ENCODE peak calls at places on chromosomes 3 and 15, in five cellular contexts. A is CD4-positive, CD25-positive, alpha-beta regulatory T cell; Q is HFFc6; L is cardiac fibroblast; E is activated T-cell treated with anti-CD3 and anti-CD28 coated beads, Interleukin-2, amount 50 U/mL, for 24 hours. J is an unnamed sample.

GRCh38 chr15:70219256-70219919 is 121.7 kb upstream of the TLE3 start:
- DNase-seq in A (no peak), Q (no peak), L (no peak), E (no peak), J (no peak)

GRCh38 chr3:198021320-198021719 is 61.3 kb downstream of the LMLN start:
- DNase-seq in A (no peak), Q (no peak), L (no peak), E (no peak), J (no peak)

GRCh38 chr3:47577583-47578118 is 1.0 kb downstream of the CSPG5 start:
- DNase-seq in A (no peak), Q (no peak), L (no peak), E (peak), J (no peak)

GRCh38 chr3:13932578-13933295 is 52.9 kb upstream of the WNT7A start:
- DNase-seq in A (peak), Q (no peak), L (no peak), E (peak), J (no peak)

GRCh38 chr15:48191574-48192225 is at the start of gene CTXN2:
- DNase-seq in A (no peak), Q (no peak), L (no peak), E (no peak), J (no peak)

GRCh38 chr15:58484794-58485600 is 53.2 kb downstream of the LIPC start:
- DNase-seq in A (peak), Q (no peak), L (no peak), E (no peak), J (no peak)

GRCh38 chr3:177498037-177498857 is 301.0 kb upstream of the TBL1XR1 start:
- DNase-seq in A (no peak), Q (no peak), L (peak), E (no peak), J (no peak)

GRCh38 chr3:110933786-110934415 is 137.7 kb upstream of the NECTIN3 start:
- DNase-seq in A (no peak), Q (peak), L (peak), E (no peak), J (no peak)

GRCh38 chr3:133054572-133054971 is 16.4 kb downstream of the TMEM108 start:
- DNase-seq in A (no peak), Q (no peak), L (no peak), E (no peak), J (no peak)

GRCh38 chr3:193240850-193241706 is at the start of gene PLAAT1:
- DNase-seq in A (no peak), Q (no peak), L (peak), E (peak), J (no peak)

GRCh38 chr15:67143646-67144045 is 78.2 kb downstream of the SMAD3 start:
- DNase-seq in A (no peak), Q (no peak), L (no peak), E (peak), J (no peak)

GRCh38 chr3:190051643-190052042 is 69.1 kb downstream of the P3H2 start:
- DNase-seq in A (no peak), Q (no peak), L (no peak), E (no peak), J (no peak)

GRCh38 chr3:138600341-138600740 is 6.3 kb upstream of the CEP70 start:
- DNase-seq in A (no peak), Q (peak), L (no peak), E (no peak), J (no peak)

GRCh38 chr15:28017423-28017924 is 81.6 kb downstream of the OCA2 start:
- DNase-seq in A (no peak), Q (no peak), L (no peak), E (no peak), J (no peak)

GRCh38 chr15:43410572-43411214 is 39.8 kb downstream of the TUBGCP4 start:
- DNase-seq in A (no peak), Q (peak), L (peak), E (no peak), J (peak)

GRCh38 chr3:112046599-112046998 is 12.1 kb downstream of the TMPRSS7 start:
- DNase-seq in A (no peak), Q (peak), L (peak), E (no peak), J (no peak)

GRCh38 chr3:23668430-23668904 is 137.3 kb upstream of the UBE2E1 start:
- DNase-seq in A (no peak), Q (peak), L (peak), E (no peak), J (no peak)

GRCh38 chr3:111915905-111916304 is 56.8 kb downstream of the PHLDB2 start:
- DNase-seq in A (no peak), Q (peak), L (no peak), E (no peak), J (no peak)

GRCh38 chr3:108126348-108126747 is 35.5 kb upstream of the CD47 start:
- DNase-seq in A (peak), Q (no peak), L (no peak), E (no peak), J (no peak)

GRCh38 chr3:31654998-31655397 is 122.3 kb downstream of the STT3B start:
- DNase-seq in A (no peak), Q (no peak), L (no peak), E (no peak), J (no peak)

GRCh38 chr3:53149006-53149690 is 11.9 kb upstream of the PRKCD start:
- DNase-seq in A (no peak), Q (no peak), L (no peak), E (no peak), J (no peak)

GRCh38 chr3:123246846-123247245 is 45.1 kb downstream of the SEC22A start:
- DNase-seq in A (no peak), Q (no peak), L (no peak), E (no peak), J (no peak)

GRCh38 chr15:74213858-74214284 is 11.3 kb upstream of the STRA6 start:
- DNase-seq in A (no peak), Q (no peak), L (no peak), E (no peak), J (no peak)

GRCh38 chr15:68389936-68390790 is 41.8 kb downstream of the ITGA11 start:
- DNase-seq in A (peak), Q (peak), L (peak), E (peak), J (no peak)

GRCh38 chr15:29612701-29613100 is 209.6 kb downstream of the TJP1 start:
- DNase-seq in A (no peak), Q (peak), L (peak), E (no peak), J (no peak)

GRCh38 chr3:117750674-117751073 is 1041.1 kb downstream of the TUSC7 start:
- DNase-seq in A (no peak), Q (no peak), L (no peak), E (no peak), J (no peak)

GRCh38 chr3:155130001-155130400 is 49.9 kb downstream of the MME start:
- DNase-seq in A (no peak), Q (no peak), L (no peak), E (no peak), J (no peak)

GRCh38 chr3:119352863-119353527 is 58.8 kb downstream of the ARHGAP31 start:
- DNase-seq in A (peak), Q (peak), L (peak), E (no peak), J (no peak)

GRCh38 chr15:60576515-60576914 is 97.6 kb upstream of the ICE2 start:
- DNase-seq in A (no peak), Q (no peak), L (no peak), E (no peak), J (no peak)

GRCh38 chr3:48826451-48826850 is 21.2 kb downstream of the PRKAR2A start:
- DNase-seq in A (no peak), Q (peak), L (peak), E (no peak), J (peak)

GRCh38 chr3:189947948-189948723 is 172.6 kb downstream of the P3H2 start:
- DNase-seq in A (peak), Q (peak), L (peak), E (no peak), J (no peak)

GRCh38 chr3:111850481-111850880 is 8.6 kb upstream of the PHLDB2 start:
- DNase-seq in A (no peak), Q (peak), L (peak), E (no peak), J (no peak)

GRCh38 chr3:126543457-126544090 is 15.2 kb downstream of the C3orf22 start:
- DNase-seq in A (no peak), Q (no peak), L (no peak), E (no peak), J (no peak)

GRCh38 chr3:113985526-113985925 is 37.7 kb downstream of the ZDHHC23 start:
- DNase-seq in A (no peak), Q (no peak), L (no peak), E (no peak), J (no peak)

GRCh38 chr3:18751514-18751913 is 326.4 kb upstream of the SATB1 start:
- DNase-seq in A (no peak), Q (no peak), L (no peak), E (no peak), J (no peak)

GRCh38 chr3:37537914-37538691 is 323.6 kb upstream of the CTDSPL start:
- DNase-seq in A (no peak), Q (no peak), L (no peak), E (no peak), J (no peak)

GRCh38 chr15:41558400-41559238 is at the start of gene TYRO3:
- DNase-seq in A (peak), Q (peak), L (peak), E (peak), J (no peak)

GRCh38 chr3:126245811-126246727 is 65.7 kb upstream of the ALDH1L1 start:
- DNase-seq in A (no peak), Q (peak), L (peak), E (no peak), J (no peak)

GRCh38 chr3:134810850-134811249 is 15.8 kb downstream of the EPHB1 start:
- DNase-seq in A (no peak), Q (no peak), L (no peak), E (no peak), J (no peak)